ENCODE peak calls at places on chromosome 19, in four cellular contexts. K is HepG2, P is H1, C is SK-N-SH. L is an unnamed sample.

GRCh38 chr19:42115705-42116104 is 16.5 kb downstream of the POU2F2 start:
- DNase-seq in K (no peak), P (no peak), C (no peak), L (no peak)

GRCh38 chr19:628168-628567 is 5.2 kb downstream of the POLRMT start:
- DNase-seq in K (no peak), P (peak), C (peak), L (no peak)

GRCh38 chr19:49157445-49158224 is at the start of gene TRPM4:
- DNase-seq in K (peak), P (peak), C (peak), L (no peak)

GRCh38 chr19:8536282-8536681 is 22.3 kb upstream of the ZNF414 start:
- DNase-seq in K (no peak), P (no peak), C (no peak), L (no peak)

GRCh38 chr19:41223431-41224234 is 4.6 kb downstream of the AXL start:
- DNase-seq in K (peak), P (peak), C (no peak), L (no peak)

GRCh38 chr19:41316306-41316920 is 6.4 kb downstream of the CCDC97 start:
- DNase-seq in K (no peak), P (no peak), C (no peak), L (no peak)

GRCh38 chr19:51111606-51112005 is 3.4 kb upstream of the CTU1 start:
- DNase-seq in K (peak), P (no peak), C (no peak), L (no peak)

GRCh38 chr19:40576181-40576584 is 490 bp upstream of the SHKBP1 start:
- DNase-seq in K (no peak), P (peak), C (no peak), L (no peak)

GRCh38 chr19:43786665-43787064 is 5.9 kb upstream of the KCNN4 start:
- DNase-seq in K (no peak), P (no peak), C (no peak), L (no peak)

GRCh38 chr19:14159059-14159458 is 22.7 kb upstream of the ASF1B start:
- DNase-seq in K (no peak), P (no peak), C (no peak), L (no peak)

GRCh38 chr19:38134538-38135149 is 89.4 kb downstream of the DPF1 start:
- DNase-seq in K (peak), P (peak), C (peak), L (no peak)

GRCh38 chr19:1261863-1262686 is 7.1 kb upstream of the CIRBP start:
- DNase-seq in K (peak), P (no peak), C (no peak), L (no peak)

GRCh38 chr19:7522923-7523667 is 671 bp downstream of the MCOLN1 start:
- DNase-seq in K (peak), P (no peak), C (peak), L (no peak)

GRCh38 chr19:772730-773436 is 22.0 kb downstream of the MISP start:
- DNase-seq in K (no peak), P (no peak), C (no peak), L (no peak)

GRCh38 chr19:437027-437426 is 23.8 kb downstream of the SHC2 start:
- DNase-seq in K (no peak), P (no peak), C (no peak), L (no peak)

GRCh38 chr19:51570962-51571575 is at the start of gene ZNF175:
- DNase-seq in K (peak), P (peak), C (peak), L (peak)

GRCh38 chr19:2540646-2541454 is 64.9 kb downstream of the GADD45B start:
- DNase-seq in K (peak), P (peak), C (no peak), L (no peak)

GRCh38 chr19:31317542-31317941 is 31.7 kb downstream of the TSHZ3 start:
- DNase-seq in K (no peak), P (no peak), C (no peak), L (no peak)

GRCh38 chr19:1087813-1088418 is 7.3 kb downstream of the POLR2E start:
- DNase-seq in K (no peak), P (no peak), C (no peak), L (no peak)

GRCh38 chr19:51803965-51804364 is 9.0 kb downstream of the FPR3 start:
- DNase-seq in K (no peak), P (no peak), C (no peak), L (no peak)

GRCh38 chr19:10007366-10007765 is 2.9 kb downstream of the COL5A3 start:
- DNase-seq in K (no peak), P (no peak), C (peak), L (no peak)

GRCh38 chr19:31140717-31141116 is 208.5 kb downstream of the TSHZ3 start:
- DNase-seq in K (no peak), P (no peak), C (no peak), L (no peak)

GRCh38 chr19:1027953-1028902 is 1.8 kb downstream of the CNN2 start:
- DNase-seq in K (peak), P (peak), C (peak), L (no peak)

GRCh38 chr19:2446390-2446789 is 10.4 kb downstream of the LMNB2 start:
- DNase-seq in K (no peak), P (no peak), C (no peak), L (no peak)

GRCh38 chr19:57620673-57621348 is 6.8 kb downstream of the ZNF134 start:
- DNase-seq in K (no peak), P (no peak), C (no peak), L (no peak)

GRCh38 chr19:12833747-12834417 is 497 bp downstream of the RTBDN start:
- DNase-seq in K (no peak), P (peak), C (peak), L (no peak)

GRCh38 chr19:30936276-30936675 is 413.0 kb downstream of the TSHZ3 start:
- DNase-seq in K (no peak), P (no peak), C (no peak), L (no peak)

GRCh38 chr19:35996777-35997176 is 1.8 kb downstream of the SDHAF1 start:
- DNase-seq in K (no peak), P (no peak), C (no peak), L (no peak)
- TF ChIP-seq TCF12 in K (no peak), P (no peak), C (no peak), L (no peak)

GRCh38 chr19:35298561-35298972 is 6.6 kb downstream of the MAG start:
- DNase-seq in K (no peak), P (no peak), C (no peak), L (no peak)

GRCh38 chr19:35297922-35298321 is 6.0 kb downstream of the MAG start:
- DNase-seq in K (no peak), P (no peak), C (no peak), L (no peak)

GRCh38 chr19:35301961-35302360 is 10.0 kb downstream of the MAG start:
- DNase-seq in K (no peak), P (no peak), C (no peak), L (no peak)

GRCh38 chr19:35300340-35300649 is 8.3 kb downstream of the MAG start:
- DNase-seq in K (no peak), P (no peak), C (no peak), L (no peak)

DNA sequence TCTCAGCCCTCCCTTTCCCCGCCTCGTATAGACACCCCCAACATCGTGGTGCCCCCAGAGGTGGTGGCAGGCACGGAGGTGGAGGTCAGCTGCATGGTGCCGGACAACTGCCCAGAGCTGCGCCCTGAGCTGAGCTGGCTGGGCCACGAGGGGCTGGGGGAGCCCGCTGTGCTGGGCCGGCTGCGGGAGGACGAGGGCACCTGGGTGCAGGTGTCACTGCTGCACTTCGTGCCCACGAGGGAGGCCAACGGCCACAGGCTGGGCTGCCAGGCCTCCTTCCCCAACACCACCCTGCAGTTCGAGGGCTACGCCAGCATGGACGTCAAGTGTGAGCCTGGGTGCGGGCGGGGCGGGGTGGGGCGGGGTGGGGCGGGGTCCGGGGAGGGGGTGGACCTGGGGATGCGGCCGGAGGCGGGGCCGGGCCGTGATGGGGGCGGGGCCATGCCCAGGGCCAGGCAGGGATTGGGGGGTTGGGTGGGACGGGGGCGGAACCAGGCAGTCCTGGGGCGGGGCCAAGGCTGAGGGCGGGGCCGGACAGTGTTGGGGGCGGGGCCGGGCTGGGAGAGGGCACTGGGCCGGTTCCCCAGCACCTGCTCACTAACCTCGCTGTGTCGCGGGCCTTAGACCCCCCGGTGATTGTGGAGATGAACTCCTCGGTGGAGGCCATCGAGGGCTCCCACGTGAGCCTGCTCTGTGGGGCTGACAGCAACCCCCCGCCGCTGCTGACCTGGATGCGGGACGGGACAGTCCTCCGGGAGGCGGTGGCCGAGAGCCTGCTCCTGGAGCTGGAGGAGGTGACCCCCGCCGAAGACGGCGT is 7.8 kb downstream of the MAG start:
- DNase-seq in K (no peak), P (peak), C (peak), L (no peak)
- TF ChIP-seq TCF12 in K (no peak), P (no peak), C (no peak), L (no peak)

GRCh38 chr19:18776288-18776594 is 14.9 kb downstream of the COMP start:
- DNase-seq in K (no peak), P (no peak), C (no peak), L (no peak)
- TF ChIP-seq TCF12 in K (no peak), P (no peak), C (no peak), L (no peak)

GRCh38 chr19:3942790-3943409 is 10.0 kb downstream of the NMRK2 start:
- DNase-seq in K (no peak), P (no peak), C (no peak), L (no peak)
- TF ChIP-seq TCF12 in K (no peak), P (no peak), C (no peak), L (no peak)

DNA sequence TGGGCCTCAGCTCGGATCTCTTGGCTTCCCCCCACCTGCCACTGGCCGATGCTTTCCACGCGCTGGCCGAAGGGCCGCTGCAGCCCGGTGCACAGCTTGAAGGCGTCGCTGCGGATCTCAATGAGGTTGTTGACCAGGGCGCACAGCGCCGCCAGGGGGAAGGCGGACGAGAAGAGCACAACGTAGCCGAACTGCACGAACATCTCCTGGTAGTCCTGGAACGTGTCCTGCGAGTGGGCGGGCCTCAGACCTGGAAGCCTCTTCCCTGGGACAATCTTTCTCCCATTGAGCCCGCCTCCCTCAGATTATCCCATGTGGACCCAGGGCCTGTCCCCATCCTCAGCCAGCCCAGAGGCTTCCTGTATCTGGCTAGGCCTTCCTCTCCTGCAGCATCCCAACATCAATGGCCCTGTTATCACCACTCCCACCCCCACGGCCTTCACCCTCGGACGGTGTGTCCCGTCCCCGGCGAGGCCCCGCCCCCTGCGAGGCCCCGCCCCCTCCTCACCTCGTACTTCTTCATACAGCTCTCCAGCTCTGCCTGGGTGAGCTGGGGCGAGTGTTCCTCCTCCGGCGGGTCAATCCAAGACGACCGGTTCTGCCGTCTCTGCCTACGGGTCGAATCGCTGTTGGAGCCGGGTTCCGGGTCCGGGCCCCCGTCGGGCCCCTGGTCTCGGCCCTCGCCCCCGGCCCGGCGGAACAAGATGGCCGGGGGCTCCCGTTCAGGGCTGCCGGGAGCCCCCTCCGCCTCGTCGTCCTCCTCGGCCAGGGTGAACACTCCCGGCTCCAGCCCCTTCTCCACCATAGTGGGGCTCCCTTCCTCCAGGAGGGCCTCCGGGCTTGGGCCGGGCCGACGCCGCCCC is 6.8 kb downstream of the ANO8 start:
- DNase-seq in K (peak), P (peak), C (peak), L (no peak)
- TF ChIP-seq TCF12 in K (no peak), P (no peak), C (no peak), L (no peak)

DNA sequence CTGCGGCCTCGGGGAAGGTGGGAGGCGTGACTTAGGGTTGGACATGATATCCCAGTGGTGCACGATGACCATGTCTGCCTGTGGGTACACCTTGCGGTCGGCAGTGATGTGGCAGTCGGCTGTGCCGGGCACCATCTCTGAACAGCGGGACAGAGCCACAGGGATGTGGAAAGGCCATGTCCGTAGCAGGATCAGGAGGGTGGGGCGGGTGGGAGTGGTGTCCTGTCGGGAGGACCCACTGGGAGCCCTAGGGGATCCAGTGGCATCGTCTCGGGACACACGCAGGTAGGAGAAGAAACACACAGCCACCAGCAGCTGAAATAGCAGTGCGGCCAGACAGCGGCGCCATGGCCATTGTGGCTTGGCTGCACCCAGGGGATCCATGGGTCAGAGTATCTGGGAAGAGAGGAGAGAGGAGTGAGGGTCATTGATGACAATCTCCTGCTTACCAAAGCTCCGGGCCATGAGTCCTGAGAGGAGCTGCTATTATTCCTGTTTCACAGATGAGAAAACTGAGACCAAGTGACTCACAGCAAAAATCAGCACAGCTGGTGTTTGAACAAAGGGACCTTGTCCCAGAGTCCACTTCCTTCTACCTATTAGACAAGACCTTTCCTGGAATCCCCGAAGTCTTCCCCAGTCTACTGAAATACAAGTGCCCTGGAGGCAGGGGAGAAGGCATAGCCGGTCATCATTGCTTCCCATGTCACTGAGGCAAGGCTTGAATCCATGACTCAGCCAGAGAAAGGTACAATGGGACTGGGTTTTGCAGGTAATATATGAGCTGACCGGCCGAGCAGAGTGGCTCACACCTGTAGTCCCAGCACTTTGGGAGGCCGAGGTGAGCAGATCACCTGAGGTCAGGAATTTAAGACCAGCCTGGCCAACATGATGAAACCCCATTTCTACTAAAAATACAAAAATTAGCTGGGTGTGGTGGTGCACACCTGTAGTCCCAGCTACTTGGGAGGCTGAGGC is 5.2 kb upstream of the FUT6 start:
- DNase-seq in K (no peak), P (no peak), C (peak), L (no peak)
- TF ChIP-seq TCF12 in K (no peak), P (no peak), C (no peak), L (no peak)

DNA sequence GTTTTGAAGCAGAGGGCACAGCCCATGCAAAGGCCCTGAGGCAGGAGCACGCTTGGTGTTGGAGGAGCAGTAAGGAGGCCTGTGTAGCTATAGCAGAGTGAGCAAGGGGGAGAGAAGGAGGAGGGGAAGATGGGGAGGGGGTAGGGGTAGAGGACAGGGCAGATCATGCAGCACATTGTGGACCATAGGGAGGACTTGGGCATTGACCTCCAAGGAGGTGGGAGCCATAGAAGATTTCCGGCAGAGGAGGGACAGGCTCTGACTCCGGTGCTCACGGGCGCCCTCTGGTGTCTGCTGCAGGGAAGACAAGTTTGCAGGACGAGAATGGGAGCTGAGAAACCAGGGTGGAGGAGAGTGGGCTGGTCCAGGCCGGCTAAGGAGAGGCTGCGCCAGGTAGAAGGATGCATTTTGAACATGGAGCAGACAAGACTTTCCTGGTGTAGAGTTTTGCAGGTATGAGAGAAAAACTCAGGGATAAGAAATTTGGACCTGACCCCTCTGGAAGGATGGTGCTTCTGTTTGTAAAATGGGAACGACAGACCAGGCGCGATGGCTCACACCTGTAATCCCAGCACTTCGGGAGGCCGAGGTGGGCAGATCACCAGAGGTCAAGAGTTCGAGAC is 13.7 kb upstream of the CREB3L3 start:
- DNase-seq in K (peak), P (peak), C (peak), L (peak)
- TF ChIP-seq TCF12 in K (no peak), P (no peak), C (no peak), L (no peak)

GRCh38 chr19:39265321-39265916 is 2.8 kb upstream of the IFNL2 start:
- DNase-seq in K (no peak), P (peak), C (no peak), L (no peak)
- TF ChIP-seq TCF12 in K (no peak), P (no peak), C (no peak), L (no peak)

GRCh38 chr19:46383171-46383815 is 30.1 kb downstream of the CCDC8 start:
- DNase-seq in K (no peak), P (no peak), C (no peak), L (no peak)
- TF ChIP-seq TCF12 in K (no peak), P (no peak), C (no peak), L (no peak)

GRCh38 chr19:33384983-33385382 is 11.5 kb downstream of the CEBPG start:
- DNase-seq in K (no peak), P (no peak), C (no peak), L (no peak)
- TF ChIP-seq TCF12 in K (no peak), P (no peak), C (no peak), L (no peak)